ENCODE peak calls at places on chromosomes 1 and 21, in seven cellular contexts. One of them, this sample, is unnamed.

GRCh38 chr21:42554251-42554937 is 40.7 kb downstream of the SLC37A1 start:
- DNase-seq in NB4: no peak
- DNase-seq in stimulated activated CD4-positive, alpha-beta T cell treated with anti-CD3 and anti-CD28 coated beads, Interleukin-4, amount 100 ng/mL, for 4 hours: no peak
- DNase-seq in globus pallidus: no peak
- DNase-seq in HL-60: no peak
- DNase-seq in endodermal cell: peak
- DNase-seq in fibroblast of pulmonary artery: no peak
- DNase-seq in this sample: no peak

GRCh38 chr21:42986125-42986783 is 11.9 kb downstream of the PKNOX1 start:
- DNase-seq in NB4: no peak
- DNase-seq in stimulated activated CD4-positive, alpha-beta T cell treated with anti-CD3 and anti-CD28 coated beads, Interleukin-4, amount 100 ng/mL, for 4 hours: no peak
- DNase-seq in globus pallidus: no peak
- DNase-seq in HL-60: no peak
- DNase-seq in endodermal cell: no peak
- DNase-seq in fibroblast of pulmonary artery: no peak
- DNase-seq in this sample: no peak

GRCh38 chr1:67134692-67135091 is at the start of gene C1orf141:
- DNase-seq in NB4: no peak
- DNase-seq in stimulated activated CD4-positive, alpha-beta T cell treated with anti-CD3 and anti-CD28 coated beads, Interleukin-4, amount 100 ng/mL, for 4 hours: no peak
- DNase-seq in globus pallidus: no peak
- DNase-seq in HL-60: no peak
- DNase-seq in endodermal cell: peak
- DNase-seq in fibroblast of pulmonary artery: peak
- DNase-seq in this sample: no peak

GRCh38 chr1:33337994-33338494 is 17.1 kb upstream of the A3GALT2 start:
- DNase-seq in NB4: no peak
- DNase-seq in stimulated activated CD4-positive, alpha-beta T cell treated with anti-CD3 and anti-CD28 coated beads, Interleukin-4, amount 100 ng/mL, for 4 hours: no peak
- DNase-seq in globus pallidus: no peak
- DNase-seq in HL-60: no peak
- DNase-seq in endodermal cell: no peak
- DNase-seq in fibroblast of pulmonary artery: peak
- DNase-seq in this sample: no peak

GRCh38 chr1:218294531-218294930 is 9.4 kb downstream of the RRP15 start:
- DNase-seq in NB4: no peak
- DNase-seq in stimulated activated CD4-positive, alpha-beta T cell treated with anti-CD3 and anti-CD28 coated beads, Interleukin-4, amount 100 ng/mL, for 4 hours: no peak
- DNase-seq in globus pallidus: no peak
- DNase-seq in HL-60: no peak
- DNase-seq in endodermal cell: no peak
- DNase-seq in fibroblast of pulmonary artery: no peak
- DNase-seq in this sample: no peak

GRCh38 chr1:213568929-213569815 is 418.6 kb upstream of the PROX1 start:
- DNase-seq in NB4: no peak
- DNase-seq in stimulated activated CD4-positive, alpha-beta T cell treated with anti-CD3 and anti-CD28 coated beads, Interleukin-4, amount 100 ng/mL, for 4 hours: no peak
- DNase-seq in globus pallidus: no peak
- DNase-seq in HL-60: no peak
- DNase-seq in endodermal cell: no peak
- DNase-seq in fibroblast of pulmonary artery: no peak
- DNase-seq in this sample: no peak

GRCh38 chr1:19744335-19744743 is 55.4 kb downstream of the TMCO4 start:
- DNase-seq in NB4: no peak
- DNase-seq in stimulated activated CD4-positive, alpha-beta T cell treated with anti-CD3 and anti-CD28 coated beads, Interleukin-4, amount 100 ng/mL, for 4 hours: no peak
- DNase-seq in globus pallidus: no peak
- DNase-seq in HL-60: no peak
- DNase-seq in endodermal cell: no peak
- DNase-seq in fibroblast of pulmonary artery: no peak
- DNase-seq in this sample: no peak

GRCh38 chr1:201450721-201451291 is 18.2 kb downstream of the PHLDA3 start:
- DNase-seq in NB4: peak
- DNase-seq in stimulated activated CD4-positive, alpha-beta T cell treated with anti-CD3 and anti-CD28 coated beads, Interleukin-4, amount 100 ng/mL, for 4 hours: no peak
- DNase-seq in globus pallidus: peak
- DNase-seq in HL-60: no peak
- DNase-seq in endodermal cell: peak
- DNase-seq in fibroblast of pulmonary artery: peak
- DNase-seq in this sample: peak

GRCh38 chr1:18108313-18109057 is 887 bp downstream of the IGSF21 start:
- DNase-seq in NB4: no peak
- DNase-seq in stimulated activated CD4-positive, alpha-beta T cell treated with anti-CD3 and anti-CD28 coated beads, Interleukin-4, amount 100 ng/mL, for 4 hours: no peak
- DNase-seq in globus pallidus: no peak
- DNase-seq in HL-60: no peak
- DNase-seq in endodermal cell: no peak
- DNase-seq in fibroblast of pulmonary artery: no peak
- DNase-seq in this sample: peak

GRCh38 chr1:228285661-228286504 is 78.0 kb downstream of the OBSCN start:
- DNase-seq in NB4: no peak
- DNase-seq in stimulated activated CD4-positive, alpha-beta T cell treated with anti-CD3 and anti-CD28 coated beads, Interleukin-4, amount 100 ng/mL, for 4 hours: no peak
- DNase-seq in globus pallidus: no peak
- DNase-seq in HL-60: no peak
- DNase-seq in endodermal cell: peak
- DNase-seq in fibroblast of pulmonary artery: no peak
- DNase-seq in this sample: no peak

GRCh38 chr1:85998105-85998504 is 158.5 kb downstream of the COL24A1 start:
- DNase-seq in NB4: no peak
- DNase-seq in stimulated activated CD4-positive, alpha-beta T cell treated with anti-CD3 and anti-CD28 coated beads, Interleukin-4, amount 100 ng/mL, for 4 hours: no peak
- DNase-seq in globus pallidus: no peak
- DNase-seq in HL-60: no peak
- DNase-seq in endodermal cell: no peak
- DNase-seq in fibroblast of pulmonary artery: no peak
- DNase-seq in this sample: no peak

GRCh38 chr1:45246760-45247159 is 40.4 kb upstream of the ZSWIM5 start:
- DNase-seq in NB4: no peak
- DNase-seq in stimulated activated CD4-positive, alpha-beta T cell treated with anti-CD3 and anti-CD28 coated beads, Interleukin-4, amount 100 ng/mL, for 4 hours: no peak
- DNase-seq in globus pallidus: no peak
- DNase-seq in HL-60: no peak
- DNase-seq in endodermal cell: no peak
- DNase-seq in fibroblast of pulmonary artery: peak
- DNase-seq in this sample: no peak

GRCh38 chr1:31487894-31488293 is 74.9 kb downstream of the SERINC2 start:
- DNase-seq in NB4: no peak
- DNase-seq in stimulated activated CD4-positive, alpha-beta T cell treated with anti-CD3 and anti-CD28 coated beads, Interleukin-4, amount 100 ng/mL, for 4 hours: no peak
- DNase-seq in globus pallidus: no peak
- DNase-seq in HL-60: no peak
- DNase-seq in endodermal cell: no peak
- DNase-seq in fibroblast of pulmonary artery: no peak
- DNase-seq in this sample: no peak

GRCh38 chr1:217149791-217150190 is 426.6 kb upstream of the ESRRG start:
- DNase-seq in NB4: no peak
- DNase-seq in stimulated activated CD4-positive, alpha-beta T cell treated with anti-CD3 and anti-CD28 coated beads, Interleukin-4, amount 100 ng/mL, for 4 hours: no peak
- DNase-seq in globus pallidus: no peak
- DNase-seq in HL-60: no peak
- DNase-seq in endodermal cell: no peak
- DNase-seq in fibroblast of pulmonary artery: no peak
- DNase-seq in this sample: no peak

GRCh38 chr1:237740831-237741230 is 149.9 kb downstream of the ZP4 start:
- DNase-seq in NB4: no peak
- DNase-seq in stimulated activated CD4-positive, alpha-beta T cell treated with anti-CD3 and anti-CD28 coated beads, Interleukin-4, amount 100 ng/mL, for 4 hours: no peak
- DNase-seq in globus pallidus: no peak
- DNase-seq in HL-60: no peak
- DNase-seq in endodermal cell: no peak
- DNase-seq in fibroblast of pulmonary artery: no peak
- DNase-seq in this sample: no peak

GRCh38 chr1:225987491-225988316 is 11.4 kb downstream of the SDE2 start:
- DNase-seq in NB4: peak
- DNase-seq in stimulated activated CD4-positive, alpha-beta T cell treated with anti-CD3 and anti-CD28 coated beads, Interleukin-4, amount 100 ng/mL, for 4 hours: no peak
- DNase-seq in globus pallidus: peak
- DNase-seq in HL-60: no peak
- DNase-seq in endodermal cell: no peak
- DNase-seq in fibroblast of pulmonary artery: peak
- DNase-seq in this sample: peak

GRCh38 chr1:53561488-53562115 is 102.4 kb downstream of the DMRTB1 start:
- DNase-seq in NB4: no peak
- DNase-seq in stimulated activated CD4-positive, alpha-beta T cell treated with anti-CD3 and anti-CD28 coated beads, Interleukin-4, amount 100 ng/mL, for 4 hours: no peak
- DNase-seq in globus pallidus: no peak
- DNase-seq in HL-60: no peak
- DNase-seq in endodermal cell: peak
- DNase-seq in fibroblast of pulmonary artery: no peak
- DNase-seq in this sample: no peak

GRCh38 chr1:197066719-197067456 is at the start of gene F13B:
- DNase-seq in NB4: no peak
- DNase-seq in stimulated activated CD4-positive, alpha-beta T cell treated with anti-CD3 and anti-CD28 coated beads, Interleukin-4, amount 100 ng/mL, for 4 hours: no peak
- DNase-seq in globus pallidus: no peak
- DNase-seq in HL-60: no peak
- DNase-seq in endodermal cell: no peak
- DNase-seq in fibroblast of pulmonary artery: peak
- DNase-seq in this sample: no peak

GRCh38 chr1:14567903-14568302 is 30.6 kb upstream of the KAZN start:
- DNase-seq in NB4: no peak
- DNase-seq in stimulated activated CD4-positive, alpha-beta T cell treated with anti-CD3 and anti-CD28 coated beads, Interleukin-4, amount 100 ng/mL, for 4 hours: no peak
- DNase-seq in globus pallidus: no peak
- DNase-seq in HL-60: no peak
- DNase-seq in endodermal cell: no peak
- DNase-seq in fibroblast of pulmonary artery: no peak
- DNase-seq in this sample: no peak

GRCh38 chr1:224632381-224632871 is 16.3 kb downstream of the CNIH3 start:
- DNase-seq in NB4: no peak
- DNase-seq in stimulated activated CD4-positive, alpha-beta T cell treated with anti-CD3 and anti-CD28 coated beads, Interleukin-4, amount 100 ng/mL, for 4 hours: no peak
- DNase-seq in globus pallidus: no peak
- DNase-seq in HL-60: no peak
- DNase-seq in endodermal cell: no peak
- DNase-seq in fibroblast of pulmonary artery: peak
- DNase-seq in this sample: peak

GRCh38 chr1:84635261-84635848 is 54.9 kb downstream of the SSX2IP start:
- DNase-seq in NB4: no peak
- DNase-seq in stimulated activated CD4-positive, alpha-beta T cell treated with anti-CD3 and anti-CD28 coated beads, Interleukin-4, amount 100 ng/mL, for 4 hours: no peak
- DNase-seq in globus pallidus: no peak
- DNase-seq in HL-60: no peak
- DNase-seq in endodermal cell: no peak
- DNase-seq in fibroblast of pulmonary artery: no peak
- DNase-seq in this sample: no peak

GRCh38 chr1:186983327-186983726 is 154.6 kb downstream of the PLA2G4A start:
- DNase-seq in NB4: peak
- DNase-seq in stimulated activated CD4-positive, alpha-beta T cell treated with anti-CD3 and anti-CD28 coated beads, Interleukin-4, amount 100 ng/mL, for 4 hours: no peak
- DNase-seq in globus pallidus: no peak
- DNase-seq in HL-60: peak
- DNase-seq in endodermal cell: no peak
- DNase-seq in fibroblast of pulmonary artery: peak
- DNase-seq in this sample: peak

GRCh38 chr1:54220004-54220811 is 20.2 kb downstream of the MRPL37 start:
- DNase-seq in NB4: peak
- DNase-seq in stimulated activated CD4-positive, alpha-beta T cell treated with anti-CD3 and anti-CD28 coated beads, Interleukin-4, amount 100 ng/mL, for 4 hours: no peak
- DNase-seq in globus pallidus: peak
- DNase-seq in HL-60: peak
- DNase-seq in endodermal cell: peak
- DNase-seq in fibroblast of pulmonary artery: peak
- DNase-seq in this sample: peak

GRCh38 chr21:42289926-42290325 is 25.3 kb downstream of the TFF3 start:
- DNase-seq in NB4: peak
- DNase-seq in stimulated activated CD4-positive, alpha-beta T cell treated with anti-CD3 and anti-CD28 coated beads, Interleukin-4, amount 100 ng/mL, for 4 hours: no peak
- DNase-seq in globus pallidus: peak
- DNase-seq in HL-60: peak
- DNase-seq in endodermal cell: no peak
- DNase-seq in fibroblast of pulmonary artery: no peak
- DNase-seq in this sample: no peak

GRCh38 chr1:61742620-61743431 is 546 bp downstream of the PATJ start:
- DNase-seq in NB4: no peak
- DNase-seq in stimulated activated CD4-positive, alpha-beta T cell treated with anti-CD3 and anti-CD28 coated beads, Interleukin-4, amount 100 ng/mL, for 4 hours: no peak
- DNase-seq in globus pallidus: peak
- DNase-seq in HL-60: no peak
- DNase-seq in endodermal cell: peak
- DNase-seq in fibroblast of pulmonary artery: peak
- DNase-seq in this sample: peak

GRCh38 chr1:43206721-43207228 is 34.6 kb downstream of the CFAP57 start:
- DNase-seq in NB4: no peak
- DNase-seq in stimulated activated CD4-positive, alpha-beta T cell treated with anti-CD3 and anti-CD28 coated beads, Interleukin-4, amount 100 ng/mL, for 4 hours: no peak
- DNase-seq in globus pallidus: no peak
- DNase-seq in HL-60: no peak
- DNase-seq in endodermal cell: peak
- DNase-seq in fibroblast of pulmonary artery: peak
- DNase-seq in this sample: peak

GRCh38 chr1:205232122-205232820 is 4.5 kb downstream of the TMCC2 start:
- DNase-seq in NB4: no peak
- DNase-seq in stimulated activated CD4-positive, alpha-beta T cell treated with anti-CD3 and anti-CD28 coated beads, Interleukin-4, amount 100 ng/mL, for 4 hours: no peak
- DNase-seq in globus pallidus: no peak
- DNase-seq in HL-60: no peak
- DNase-seq in endodermal cell: no peak
- DNase-seq in fibroblast of pulmonary artery: no peak
- DNase-seq in this sample: no peak

GRCh38 chr1:2156866-2157265 is 37.7 kb downstream of the FAAP20 start:
- DNase-seq in NB4: no peak
- DNase-seq in stimulated activated CD4-positive, alpha-beta T cell treated with anti-CD3 and anti-CD28 coated beads, Interleukin-4, amount 100 ng/mL, for 4 hours: no peak
- DNase-seq in globus pallidus: no peak
- DNase-seq in HL-60: no peak
- DNase-seq in endodermal cell: no peak
- DNase-seq in fibroblast of pulmonary artery: no peak
- DNase-seq in this sample: no peak

GRCh38 chr1:210250998-210251679 is 18.5 kb downstream of the SERTAD4 start:
- DNase-seq in NB4: peak
- DNase-seq in stimulated activated CD4-positive, alpha-beta T cell treated with anti-CD3 and anti-CD28 coated beads, Interleukin-4, amount 100 ng/mL, for 4 hours: peak
- DNase-seq in globus pallidus: peak
- DNase-seq in HL-60: no peak
- DNase-seq in endodermal cell: peak
- DNase-seq in fibroblast of pulmonary artery: no peak
- DNase-seq in this sample: peak

GRCh38 chr1:55195523-55196233 is 19.5 kb downstream of the USP24 start:
- DNase-seq in NB4: peak
- DNase-seq in stimulated activated CD4-positive, alpha-beta T cell treated with anti-CD3 and anti-CD28 coated beads, Interleukin-4, amount 100 ng/mL, for 4 hours: no peak
- DNase-seq in globus pallidus: no peak
- DNase-seq in HL-60: peak
- DNase-seq in endodermal cell: no peak
- DNase-seq in fibroblast of pulmonary artery: peak
- DNase-seq in this sample: no peak

GRCh38 chr21:42596657-42597056 is 56.8 kb upstream of the PDE9A start:
- DNase-seq in NB4: no peak
- DNase-seq in stimulated activated CD4-positive, alpha-beta T cell treated with anti-CD3 and anti-CD28 coated beads, Interleukin-4, amount 100 ng/mL, for 4 hours: no peak
- DNase-seq in globus pallidus: no peak
- DNase-seq in HL-60: no peak
- DNase-seq in endodermal cell: no peak
- DNase-seq in fibroblast of pulmonary artery: no peak
- DNase-seq in this sample: no peak

GRCh38 chr1:92797297-92797696 is 12.4 kb upstream of the EVI5 start:
- DNase-seq in NB4: no peak
- DNase-seq in stimulated activated CD4-positive, alpha-beta T cell treated with anti-CD3 and anti-CD28 coated beads, Interleukin-4, amount 100 ng/mL, for 4 hours: no peak
- DNase-seq in globus pallidus: no peak
- DNase-seq in HL-60: no peak
- DNase-seq in endodermal cell: no peak
- DNase-seq in fibroblast of pulmonary artery: no peak
- DNase-seq in this sample: no peak

GRCh38 chr1:4700801-4701200 is 46.4 kb downstream of the AJAP1 start:
- DNase-seq in NB4: peak
- DNase-seq in stimulated activated CD4-positive, alpha-beta T cell treated with anti-CD3 and anti-CD28 coated beads, Interleukin-4, amount 100 ng/mL, for 4 hours: no peak
- DNase-seq in globus pallidus: peak
- DNase-seq in HL-60: no peak
- DNase-seq in endodermal cell: no peak
- DNase-seq in fibroblast of pulmonary artery: no peak
- DNase-seq in this sample: no peak

GRCh38 chr1:18365099-18365705 is 115.5 kb upstream of the KLHDC7A start:
- DNase-seq in NB4: no peak
- DNase-seq in stimulated activated CD4-positive, alpha-beta T cell treated with anti-CD3 and anti-CD28 coated beads, Interleukin-4, amount 100 ng/mL, for 4 hours: no peak
- DNase-seq in globus pallidus: no peak
- DNase-seq in HL-60: no peak
- DNase-seq in endodermal cell: peak
- DNase-seq in fibroblast of pulmonary artery: no peak
- DNase-seq in this sample: no peak